ENCODE peak calls at places on chromosomes 12 and 14, in seven cellular contexts. E is K562, A is SK-N-SH, X is HepG2, B is GM12891, D is GM12878, K is H1. V is an unnamed sample.

GRCh38 chr14:67522270-67522669 is 10.8 kb upstream of the PLEKHH1 start:
- DNase-seq in E (no peak), A (no peak), X (no peak), B (no peak), D (no peak), K (no peak), V (no peak)

GRCh38 chr12:63915105-63915830 is 70.8 kb downstream of the SRGAP1 start:
- DNase-seq in E (no peak), A (no peak), X (no peak), B (no peak), D (no peak), K (no peak), V (no peak)

GRCh38 chr14:83425138-83425537 is 1891.5 kb upstream of the SEL1L start:
- DNase-seq in E (no peak), A (no peak), X (no peak), B (no peak), D (no peak), K (no peak), V (no peak)

GRCh38 chr14:21768116-21768874 is 94.7 kb upstream of the OR4E1 start:
- DNase-seq in E (peak; percentile 15), A (peak; percentile 11), X (peak; percentile 42), B (no peak), D (peak; percentile 5), K (no peak), V (no peak)

GRCh38 chr12:124311292-124312109 is 16.6 kb downstream of the RFLNA start:
- DNase-seq in E (peak; percentile 57), A (no peak), X (no peak), B (no peak), D (no peak), K (no peak), V (no peak)

GRCh38 chr12:122721057-122721545 is 4.5 kb upstream of the HCAR3 start:
- DNase-seq in E (no peak), A (no peak), X (peak; percentile 75), B (no peak), D (peak; percentile 67), K (no peak), V (no peak)

GRCh38 chr12:27685274-27685673 is 11.0 kb upstream of the REP15 start:
- DNase-seq in E (no peak), A (no peak), X (no peak), B (no peak), D (no peak), K (no peak), V (no peak)

GRCh38 chr14:88901199-88901588 is 76.7 kb downstream of the TTC8 start:
- DNase-seq in E (no peak), A (peak; percentile 22), X (no peak), B (no peak), D (no peak), K (no peak), V (no peak)

GRCh38 chr12:25789520-25789919 is 169.0 kb upstream of the RASSF8 start:
- DNase-seq in E (no peak), A (no peak), X (no peak), B (no peak), D (no peak), K (no peak), V (no peak)

GRCh38 chr12:71333418-71333817 is 106.2 kb upstream of the LGR5 start:
- DNase-seq in E (no peak), A (no peak), X (no peak), B (no peak), D (no peak), K (no peak), V (no peak)

GRCh38 chr12:76623929-76624328 is 64.4 kb upstream of the OSBPL8 start:
- DNase-seq in E (no peak), A (no peak), X (no peak), B (no peak), D (no peak), K (no peak), V (no peak)

GRCh38 chr14:39665084-39665483 is 232.9 kb upstream of the FBXO33 start:
- DNase-seq in E (no peak), A (no peak), X (no peak), B (no peak), D (no peak), K (no peak), V (no peak)

GRCh38 chr12:62379026-62379722 is 87.5 kb upstream of the MON2 start:
- DNase-seq in E (no peak), A (no peak), X (no peak), B (no peak), D (no peak), K (no peak), V (no peak)

GRCh38 chr14:92481386-92481785 is 32.2 kb upstream of the RIN3 start:
- DNase-seq in E (no peak), A (no peak), X (no peak), B (no peak), D (no peak), K (no peak), V (no peak)

GRCh38 chr14:91116913-91117588 is 3.2 kb downstream of the DGLUCY start:
- DNase-seq in E (no peak), A (no peak), X (no peak), B (no peak), D (no peak), K (no peak), V (no peak)

GRCh38 chr14:104085032-104085888 is at the start of gene ASPG:
- DNase-seq in E (peak; percentile 87), A (peak; percentile 50), X (no peak), B (peak; percentile 39), D (no peak), K (peak; percentile 49), V (peak; percentile 49)

GRCh38 chr14:95895720-95896119 is 19.1 kb downstream of the TUNAR start:
- DNase-seq in E (peak; percentile 39), A (peak; percentile 57), X (peak; percentile 18), B (no peak), D (no peak), K (peak; percentile 34), V (no peak)

GRCh38 chr14:102229739-102230092 is 75.2 kb downstream of the MOK start:
- DNase-seq in E (no peak), A (no peak), X (no peak), B (no peak), D (no peak), K (no peak), V (no peak)

GRCh38 chr14:78611796-78612571 is 441.8 kb downstream of the NRXN3 start:
- DNase-seq in E (no peak), A (no peak), X (no peak), B (no peak), D (no peak), K (no peak), V (no peak)

GRCh38 chr14:31596691-31597090 is 35.5 kb downstream of the NUBPL start:
- DNase-seq in E (no peak), A (no peak), X (no peak), B (no peak), D (no peak), K (no peak), V (no peak)

GRCh38 chr14:105207460-105207901 is 26.4 kb upstream of the NUDT14 start:
- DNase-seq in E (peak; percentile 20), A (no peak), X (no peak), B (no peak), D (no peak), K (no peak), V (no peak)

GRCh38 chr12:42372154-42372791 is 46.3 kb downstream of the PPHLN1 start:
- DNase-seq in E (peak; percentile 36), A (peak; percentile 54), X (peak; percentile 58), B (peak; percentile 5), D (peak; percentile 49), K (no peak), V (peak; percentile 19)

GRCh38 chr12:41188058-41188840 is at the start of gene PDZRN4:
- DNase-seq in E (no peak), A (peak; percentile 82), X (no peak), B (no peak), D (no peak), K (no peak), V (no peak)

GRCh38 chr12:96806272-96806671 is 100.8 kb upstream of the NEDD1 start:
- DNase-seq in E (no peak), A (no peak), X (no peak), B (no peak), D (no peak), K (no peak), V (no peak)

GRCh38 chr12:96810057-96810456 is 97.0 kb upstream of the NEDD1 start:
- DNase-seq in E (no peak), A (no peak), X (no peak), B (no peak), D (no peak), K (no peak), V (no peak)

GRCh38 chr12:96809522-96809921 is 97.5 kb upstream of the NEDD1 start:
- DNase-seq in E (no peak), A (no peak), X (no peak), B (no peak), D (no peak), K (no peak), V (no peak)

GRCh38 chr12:96810477-96810876 is 96.6 kb upstream of the NEDD1 start:
- DNase-seq in E (no peak), A (no peak), X (no peak), B (no peak), D (no peak), K (no peak), V (no peak)

GRCh38 chr12:96807741-96808140 is 99.3 kb upstream of the NEDD1 start:
- DNase-seq in E (no peak), A (no peak), X (no peak), B (no peak), D (no peak), K (no peak), V (no peak)
- TF ChIP-seq TAF1 in E (no peak), A (no peak), X (no peak), B (no peak), D (no peak), K (no peak), V (no peak)

GRCh38 chr12:18723752-18724151 is 14.1 kb downstream of the PLCZ1 start:
- DNase-seq in E (no peak), A (no peak), X (no peak), B (no peak), D (no peak), K (no peak), V (no peak)
- TF ChIP-seq TAF1 in E (no peak), A (no peak), X (no peak), B (no peak), D (no peak), K (no peak), V (no peak)

GRCh38 chr12:109761631-109761950 is 48.0 kb downstream of the FAM222A start:
- DNase-seq in E (no peak), A (peak; percentile 20), X (no peak), B (no peak), D (no peak), K (no peak), V (no peak)
- TF ChIP-seq TAF1 in E (no peak), A (no peak), X (no peak), B (no peak), D (no peak), K (no peak), V (no peak)

DNA sequence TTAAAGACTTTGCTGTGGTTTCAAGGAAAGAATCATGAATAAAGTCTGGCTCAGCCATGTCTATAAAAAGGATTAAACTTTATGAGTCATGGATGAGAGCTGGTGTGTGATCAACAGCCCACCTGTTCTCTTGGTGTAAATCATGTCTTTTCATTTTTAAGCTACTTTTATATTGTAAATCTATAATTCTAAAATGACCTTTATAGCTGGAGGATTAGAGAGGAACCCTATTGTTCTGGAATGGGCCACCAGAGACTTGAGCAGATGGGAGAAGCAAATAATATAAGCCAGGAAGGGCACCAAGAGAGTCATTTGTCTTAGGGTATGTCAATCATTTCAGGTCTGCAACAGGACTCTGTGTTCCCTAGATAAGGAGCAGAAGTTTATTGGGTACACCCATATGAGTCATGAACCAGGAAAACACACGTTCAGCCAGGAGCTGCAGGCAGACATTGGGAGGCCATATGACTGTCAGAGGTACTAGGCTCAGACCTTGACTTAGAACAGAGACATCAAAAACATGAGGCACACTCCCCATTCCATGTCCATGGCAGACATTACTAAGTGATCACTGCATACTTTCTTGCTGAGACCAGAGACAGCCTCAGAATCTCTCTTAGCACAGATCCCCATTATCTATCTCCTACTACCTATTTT is 49.3 kb downstream of the NDUFA12 start:
- DNase-seq in E (peak; percentile 60), A (no peak), X (no peak), B (no peak), D (no peak), K (no peak), V (no peak)
- TF ChIP-seq TAF1 in E (no peak), A (no peak), X (no peak), B (no peak), D (no peak), K (no peak), V (no peak)